ENCODE peak calls at places on chromosomes 1 and 21, in five cellular contexts. I is dermis blood vessel endothelial cell, Z is SJSA1, C is amniotic stem cell, X is EL. O is an unnamed sample.
A peak's percentile ranks its signal among the peaks of the same experiment; 100 is the strongest.

GRCh38 chr1:58649555-58649954 is 50.3 kb downstream of the MYSM1 start:
- DNase-seq in C (no peak), X (peak; percentile 8), Z (no peak), I (no peak), O (no peak)

GRCh38 chr1:95982706-95983105 is 738.9 kb upstream of the PTBP2 start:
- DNase-seq in X (no peak), C (no peak), I (no peak), Z (no peak), O (no peak)

GRCh38 chr1:239960387-239960786 is 131.3 kb upstream of the FMN2 start:
- DNase-seq in C (no peak), Z (no peak), X (no peak), I (no peak), O (no peak)

GRCh38 chr1:228007054-228007800 is 429 bp downstream of the WNT3A start:
- DNase-seq in Z (no peak), X (no peak), I (no peak), C (no peak), O (no peak)

GRCh38 chr1:15180945-15181523 is 27.5 kb downstream of the TMEM51 start:
- DNase-seq in X (no peak), Z (no peak), C (no peak), I (no peak), O (no peak)

GRCh38 chr1:55259906-55260608 is 44.9 kb upstream of the USP24 start:
- DNase-seq in X (no peak), C (no peak), I (no peak), Z (no peak), O (no peak)

GRCh38 chr21:38822754-38823374 is 17.1 kb downstream of the ETS2 start:
- DNase-seq in Z (no peak), C (no peak), I (no peak), X (no peak), O (no peak)

GRCh38 chr1:40760984-40761383 is 22.6 kb upstream of the KCNQ4 start:
- DNase-seq in C (no peak), X (peak; percentile 44), Z (no peak), I (no peak), O (no peak)

GRCh38 chr1:162605225-162605927 is 26.9 kb upstream of the DDR2 start:
- DNase-seq in C (peak; percentile 85), Z (peak; percentile 86), I (peak; percentile 92), X (peak; percentile 86), O (peak; percentile 96)

GRCh38 chr1:226939439-226940028 is 560 bp upstream of the COQ8A start:
- DNase-seq in C (peak; percentile 22), X (peak; percentile 74), Z (no peak), I (peak; percentile 55), O (peak; percentile 72)